ENCODE peak calls at places on chromosomes 16 and 17, in four cellular contexts. One of them, this sample, is unnamed.

GRCh38 chr17:44376124-44376523 is 12.5 kb upstream of the FAM171A2 start:
- DNase-seq in Peyer's patch: peak
- DNase-seq in fibroblast of lung: peak
- DNase-seq in BE2C: peak
- DNase-seq in this sample: peak

GRCh38 chr17:1462164-1463112 is 6.4 kb upstream of the CRK start:
- DNase-seq in Peyer's patch: no peak
- DNase-seq in fibroblast of lung: no peak
- DNase-seq in BE2C: no peak
- DNase-seq in this sample: no peak

GRCh38 chr16:79009911-79010310 is 590.6 kb downstream of the MAF start:
- DNase-seq in Peyer's patch: no peak
- DNase-seq in BE2C: no peak
- DNase-seq in fibroblast of lung: no peak
- DNase-seq in this sample: no peak

GRCh38 chr17:2803971-2804370 is 7.7 kb downstream of the RAP1GAP2 start:
- DNase-seq in fibroblast of lung: no peak
- DNase-seq in Peyer's patch: no peak
- DNase-seq in BE2C: no peak
- DNase-seq in this sample: no peak

GRCh38 chr17:63275318-63275967 is 170.7 kb downstream of the CYB561 start:
- DNase-seq in fibroblast of lung: peak
- DNase-seq in Peyer's patch: no peak
- DNase-seq in BE2C: no peak
- DNase-seq in this sample: no peak

GRCh38 chr17:74042241-74042640 is 161.2 kb upstream of the RPL38 start:
- DNase-seq in Peyer's patch: no peak
- DNase-seq in BE2C: no peak
- DNase-seq in fibroblast of lung: no peak
- DNase-seq in this sample: no peak

GRCh38 chr16:51540259-51540658 is 389.2 kb upstream of the SALL1 start:
- DNase-seq in BE2C: no peak
- DNase-seq in fibroblast of lung: peak
- DNase-seq in Peyer's patch: no peak
- DNase-seq in this sample: no peak

GRCh38 chr16:46830417-46830901 is 521 bp downstream of the C16orf87 start:
- DNase-seq in Peyer's patch: no peak
- DNase-seq in BE2C: peak
- DNase-seq in fibroblast of lung: no peak
- DNase-seq in this sample: no peak

GRCh38 chr17:77695386-77695785 is 263.1 kb upstream of the TNRC6C start:
- DNase-seq in fibroblast of lung: no peak
- DNase-seq in Peyer's patch: no peak
- DNase-seq in BE2C: no peak
- DNase-seq in this sample: no peak

GRCh38 chr17:57440522-57441269 is 184.4 kb downstream of the MSI2 start:
- DNase-seq in fibroblast of lung: peak
- DNase-seq in Peyer's patch: no peak
- DNase-seq in BE2C: peak
- DNase-seq in this sample: peak

GRCh38 chr17:54903375-54903774 is 2.7 kb downstream of the TOM1L1 start:
- DNase-seq in BE2C: peak
- DNase-seq in Peyer's patch: peak
- DNase-seq in fibroblast of lung: peak
- DNase-seq in this sample: no peak

GRCh38 chr16:85401917-85402766 is 211.0 kb upstream of the GSE1 start:
- DNase-seq in Peyer's patch: no peak
- DNase-seq in fibroblast of lung: no peak
- DNase-seq in BE2C: peak
- DNase-seq in this sample: no peak

GRCh38 chr17:49515196-49515770 is 20.2 kb downstream of the NGFR start:
- DNase-seq in Peyer's patch: no peak
- DNase-seq in fibroblast of lung: peak
- DNase-seq in BE2C: peak
- DNase-seq in this sample: peak

GRCh38 chr16:88633684-88634140 is 4.7 kb upstream of the IL17C start:
- DNase-seq in Peyer's patch: no peak
- DNase-seq in fibroblast of lung: no peak
- DNase-seq in BE2C: peak
- DNase-seq in this sample: peak
- TF ChIP-seq CTCF in Peyer's patch: no peak
- TF ChIP-seq CTCF in fibroblast of lung: peak
- TF ChIP-seq CTCF in BE2C: peak
- TF ChIP-seq CTCF in this sample: peak

DNA sequence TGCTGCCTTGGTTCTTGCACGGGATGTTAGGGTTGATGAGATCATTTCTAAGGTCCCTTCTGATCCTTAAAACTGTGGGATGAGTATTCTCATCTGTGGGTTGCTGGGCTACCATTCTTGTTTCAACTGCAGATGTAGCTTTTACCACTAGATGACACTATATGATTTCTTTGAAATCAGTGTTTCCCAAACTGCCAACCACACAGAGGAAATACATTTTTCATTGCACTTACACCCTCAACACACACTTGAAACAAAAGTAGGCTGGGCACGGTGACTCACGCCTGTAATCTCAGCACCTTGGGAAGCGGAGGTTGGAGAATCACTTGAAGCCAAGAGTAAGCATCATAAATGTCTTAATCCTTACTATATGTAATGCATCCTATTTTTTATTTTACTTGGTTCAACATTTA is 15.3 kb downstream of the LCMT1 start:
- DNase-seq in BE2C: no peak
- DNase-seq in fibroblast of lung: peak
- DNase-seq in Peyer's patch: no peak
- DNase-seq in this sample: no peak
- TF ChIP-seq CTCF in BE2C: peak
- TF ChIP-seq CTCF in fibroblast of lung: peak
- TF ChIP-seq CTCF in Peyer's patch: peak
- TF ChIP-seq CTCF in this sample: no peak

GRCh38 chr16:2486645-2487516 is 12.0 kb downstream of the TBC1D24 start:
- DNase-seq in BE2C: peak
- DNase-seq in fibroblast of lung: no peak
- DNase-seq in Peyer's patch: peak
- DNase-seq in this sample: no peak
- TF ChIP-seq CTCF in BE2C: peak
- TF ChIP-seq CTCF in fibroblast of lung: no peak
- TF ChIP-seq CTCF in Peyer's patch: peak
- TF ChIP-seq CTCF in this sample: no peak

DNA sequence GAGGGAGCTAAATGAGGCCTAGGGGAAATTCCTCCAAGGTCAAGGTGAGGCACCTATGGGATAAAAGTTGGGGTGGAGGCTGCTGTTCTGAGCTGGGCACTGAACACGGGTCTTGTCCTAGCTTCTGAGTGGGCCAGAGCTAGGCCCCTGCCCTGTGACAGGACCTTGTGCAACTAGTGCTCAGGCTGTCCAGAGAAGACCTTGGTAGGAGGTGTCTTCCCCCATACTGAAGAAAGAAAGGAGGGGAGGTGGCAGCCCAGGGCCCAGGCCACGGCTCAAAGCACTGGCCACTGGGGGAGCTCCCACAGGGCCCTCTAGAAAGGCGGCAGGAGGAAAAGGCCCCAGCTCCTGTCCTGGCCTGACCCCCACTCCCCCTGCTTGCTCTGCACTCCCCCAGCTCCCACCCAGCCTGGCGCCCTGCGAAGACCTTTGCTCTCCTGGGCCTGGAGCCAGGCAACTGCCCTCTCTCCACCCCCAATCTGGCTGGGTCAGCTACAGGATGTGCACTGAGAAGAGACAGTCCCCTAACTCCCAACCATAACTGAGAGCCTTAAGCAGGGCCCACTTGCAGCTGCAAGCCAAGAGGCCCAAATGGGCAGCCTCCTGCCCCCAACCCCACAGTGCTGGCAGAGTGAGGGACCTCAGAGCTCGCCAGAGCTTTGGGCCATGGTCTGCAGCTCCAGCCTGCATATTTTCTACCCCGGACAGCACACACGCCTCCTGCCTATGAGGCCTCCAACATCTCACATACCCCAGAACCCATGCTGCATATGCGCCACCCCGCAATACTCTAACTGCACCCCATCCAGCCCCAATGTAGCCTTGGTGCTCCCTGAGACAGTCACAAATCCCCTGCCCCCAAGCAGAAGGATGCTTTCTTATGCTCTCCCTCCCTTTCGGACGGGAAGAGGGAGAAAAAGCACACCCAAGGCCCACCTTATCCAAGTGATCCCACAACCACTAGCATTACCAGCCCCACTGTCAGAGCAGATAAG is 15.3 kb downstream of the HSD11B2 start:
- DNase-seq in Peyer's patch: peak
- DNase-seq in BE2C: no peak
- DNase-seq in fibroblast of lung: peak
- DNase-seq in this sample: no peak
- TF ChIP-seq CTCF in Peyer's patch: no peak
- TF ChIP-seq CTCF in BE2C: no peak
- TF ChIP-seq CTCF in fibroblast of lung: no peak
- TF ChIP-seq CTCF in this sample: no peak

GRCh38 chr17:62179525-62180161 is 114.6 kb upstream of the MED13 start:
- DNase-seq in Peyer's patch: no peak
- DNase-seq in BE2C: peak
- DNase-seq in fibroblast of lung: peak
- DNase-seq in this sample: no peak
- TF ChIP-seq CTCF in Peyer's patch: peak
- TF ChIP-seq CTCF in BE2C: peak
- TF ChIP-seq CTCF in fibroblast of lung: no peak
- TF ChIP-seq CTCF in this sample: no peak

GRCh38 chr16:75801307-75801706 is 75.0 kb upstream of the CPHXL start:
- DNase-seq in fibroblast of lung: peak
- DNase-seq in BE2C: no peak
- DNase-seq in Peyer's patch: no peak
- DNase-seq in this sample: no peak
- TF ChIP-seq CTCF in fibroblast of lung: peak
- TF ChIP-seq CTCF in BE2C: no peak
- TF ChIP-seq CTCF in Peyer's patch: no peak
- TF ChIP-seq CTCF in this sample: peak

GRCh38 chr17:10879110-10879509 is 41.2 kb upstream of the PIRT start:
- DNase-seq in BE2C: no peak
- DNase-seq in fibroblast of lung: no peak
- DNase-seq in Peyer's patch: no peak
- DNase-seq in this sample: peak
- TF ChIP-seq CTCF in BE2C: no peak
- TF ChIP-seq CTCF in fibroblast of lung: peak
- TF ChIP-seq CTCF in Peyer's patch: no peak
- TF ChIP-seq CTCF in this sample: peak

DNA sequence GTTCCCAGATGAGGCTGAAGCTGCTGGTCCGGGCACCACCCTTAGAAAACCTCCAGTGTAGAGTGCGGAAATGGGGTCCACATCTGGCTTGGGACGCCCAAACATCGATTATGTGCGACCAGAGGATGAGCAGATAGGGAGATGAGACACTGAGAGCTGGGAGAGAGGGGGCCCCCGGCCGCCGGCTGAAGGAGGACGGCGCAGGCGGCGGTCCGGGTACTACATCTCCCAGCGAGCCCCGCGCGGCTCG is 182 bp upstream of the SPECC1 start:
- DNase-seq in Peyer's patch: no peak
- DNase-seq in fibroblast of lung: no peak
- DNase-seq in BE2C: no peak
- DNase-seq in this sample: no peak
- TF ChIP-seq CTCF in Peyer's patch: no peak
- TF ChIP-seq CTCF in fibroblast of lung: no peak
- TF ChIP-seq CTCF in BE2C: no peak
- TF ChIP-seq CTCF in this sample: no peak